ENCODE peak calls at places on chromosomes 16 and 17, in four cellular contexts. M is psoas muscle, Z is cardiac muscle cell, W is upper lobe of left lung. B is an unnamed sample.

GRCh38 chr17:2034806-2035548 is 5.0 kb downstream of the DPH1 start:
- DNase-seq in M (no peak), Z (no peak), W (no peak), B (no peak)

GRCh38 chr16:64096671-64097070 is 1025.2 kb downstream of the CDH11 start:
- DNase-seq in W (no peak), Z (no peak), M (no peak), B (no peak)

GRCh38 chr17:17911003-17911613 is 61.1 kb downstream of the TOM1L2 start:
- DNase-seq in W (no peak), M (no peak), Z (peak; percentile 44), B (peak; percentile 68)

GRCh38 chr17:78808106-78808635 is 26.1 kb upstream of the CYTH1 start:
- DNase-seq in M (no peak), W (no peak), Z (no peak), B (no peak)

GRCh38 chr16:5036228-5037156 is 2.8 kb upstream of the NAGPA start:
- DNase-seq in W (no peak), M (peak; percentile 30), Z (no peak), B (no peak)

GRCh38 chr16:57235128-57236092 is 9.6 kb upstream of the ARL2BP start:
- DNase-seq in W (no peak), M (no peak), Z (peak; percentile 11), B (no peak)

GRCh38 chr17:39239640-39240314 is 14.0 kb upstream of the STAC2 start:
- DNase-seq in W (peak; percentile 77), M (no peak), Z (peak; percentile 67), B (peak; percentile 64)

GRCh38 chr16:29126057-29126494 is 141.2 kb downstream of the LAT start:
- DNase-seq in M (no peak), Z (no peak), W (peak; percentile 57), B (no peak)

GRCh38 chr16:88649924-88650748 is 717 bp downstream of the CYBA start:
- DNase-seq in W (peak; percentile 59), M (no peak), Z (peak; percentile 40), B (peak; percentile 57)

GRCh38 chr16:87464691-87465300 is 28.0 kb downstream of the ZCCHC14 start:
- DNase-seq in Z (peak; percentile 49), M (peak; percentile 77), W (peak; percentile 87), B (peak; percentile 47)

GRCh38 chr17:3019761-3020160 is 43.6 kb downstream of the OR1D5 start:
- DNase-seq in M (peak; percentile 11), W (no peak), Z (no peak), B (no peak)

GRCh38 chr17:66578781-66579489 is 256.0 kb upstream of the CACNG5 start:
- DNase-seq in W (no peak), M (no peak), Z (peak; percentile 33), B (no peak)

GRCh38 chr17:10036511-10037061 is 131.5 kb upstream of the RCVRN start:
- DNase-seq in W (peak; percentile 70), Z (no peak), M (peak; percentile 87), B (no peak)

GRCh38 chr16:53817117-53817516 is 113.2 kb downstream of the FTO start:
- DNase-seq in Z (no peak), M (no peak), W (no peak), B (no peak)

GRCh38 chr16:71711789-71712188 is 12.7 kb downstream of the PHLPP2 start:
- DNase-seq in W (no peak), M (no peak), Z (no peak), B (no peak)

GRCh38 chr17:61461586-61461966 is 9.4 kb downstream of the TBX4 start:
- DNase-seq in W (peak; percentile 9), Z (no peak), M (no peak), B (no peak)

GRCh38 chr17:36153887-36154576 is 22.4 kb downstream of the TBC1D3B start:
- DNase-seq in W (no peak), M (no peak), Z (no peak), B (no peak)

GRCh38 chr17:36149296-36149820 is 27.1 kb downstream of the TBC1D3B start:
- DNase-seq in W (no peak), M (peak; percentile 74), Z (no peak), B (no peak)

GRCh38 chr17:36151891-36152638 is 24.4 kb downstream of the TBC1D3B start:
- DNase-seq in M (no peak), W (no peak), Z (no peak), B (no peak)

GRCh38 chr17:36148559-36149295 is 27.7 kb downstream of the TBC1D3B start:
- DNase-seq in M (peak; percentile 77), W (peak; percentile 75), Z (peak; percentile 74), B (peak; percentile 53)

DNA sequence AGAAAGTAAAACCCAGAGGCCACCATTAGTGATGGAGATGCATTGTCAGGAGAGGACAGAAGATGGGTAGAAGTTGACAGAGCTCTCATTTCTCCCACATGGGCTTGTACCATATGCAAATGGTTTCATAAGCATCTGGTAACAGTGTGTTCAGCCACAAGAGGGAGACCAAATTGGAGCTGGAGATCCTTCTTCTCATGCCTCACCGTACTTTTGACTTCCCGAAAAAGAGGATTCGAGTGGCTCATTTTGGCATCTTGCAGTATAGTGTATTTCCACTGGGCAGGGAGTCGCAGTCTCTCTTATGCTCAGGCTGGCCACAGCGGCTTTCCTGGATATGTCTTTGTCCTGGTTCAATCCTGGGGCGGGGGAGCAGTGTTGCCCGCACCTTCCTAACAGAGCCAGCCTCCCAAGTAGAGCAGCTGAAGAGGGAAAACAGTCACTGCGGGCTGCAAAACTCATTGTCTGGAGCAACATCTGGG is 23.8 kb downstream of the TBC1D3B start:
- DNase-seq in Z (no peak), W (no peak), M (no peak), B (no peak)
- TF ChIP-seq CTCF in Z (peak; percentile 12), W (no peak), M (no peak), B (no peak)

GRCh38 chr17:48544356-48545021 is 420 bp downstream of the HOXB2 start:
- DNase-seq in M (peak; percentile 91), W (no peak), Z (peak; percentile 55), B (no peak)
- H3K4me1 ChIP-seq in M (peaks cover 5% of the 10 kb centered on the region), W (peaks cover 29% of the 10 kb centered on the region), Z (peaks cover 50% of the 10 kb centered on the region), B (no peaks in the 10 kb centered on the region)

GRCh38 chr17:32523827-32524552 is 37.2 kb downstream of the CDK5R1 start:
- DNase-seq in W (no peak), M (no peak), Z (no peak), B (no peak)
- H3K4me3 ChIP-seq in W (no peak overlapping the region), M (no peak overlapping the region), Z (no peak overlapping the region), B (no peak overlapping the region)

GRCh38 chr17:164536-165235 is 16.8 kb downstream of the DOC2B start:
- DNase-seq in M (no peak), W (no peak), Z (peak; percentile 81), B (peak; percentile 57)
- TF ChIP-seq CTCF in M (peak; percentile 44), W (peak; percentile 51), Z (peak; percentile 67), B (peak; percentile 60)

GRCh38 chr16:686459-687260 is 2.5 kb upstream of the JMJD8 start:
- DNase-seq in Z (no peak), M (no peak), W (no peak), B (no peak)

GRCh38 chr16:692356-693108 is 2.3 kb upstream of the WDR24 start:
- DNase-seq in M (no peak), Z (no peak), W (no peak), B (no peak)

GRCh38 chr16:687499-687898 is 2.7 kb downstream of the WDR24 start:
- DNase-seq in W (no peak), Z (no peak), M (no peak), B (no peak)

GRCh38 chr16:685967-686366 is 1.8 kb upstream of the JMJD8 start:
- DNase-seq in Z (peak; percentile 52), M (no peak), W (peak; percentile 45), B (peak; percentile 82)

GRCh38 chr16:689175-689897 is 862 bp downstream of the WDR24 start:
- DNase-seq in W (no peak), Z (no peak), M (no peak), B (no peak)
- H3K4me1 ChIP-seq in W (peaks cover 58% of the 10 kb centered on the region), Z (peaks cover 11% of the 10 kb centered on the region), M (peaks cover 29% of the 10 kb centered on the region), B (peaks cover 5% of the 10 kb centered on the region)

DNA sequence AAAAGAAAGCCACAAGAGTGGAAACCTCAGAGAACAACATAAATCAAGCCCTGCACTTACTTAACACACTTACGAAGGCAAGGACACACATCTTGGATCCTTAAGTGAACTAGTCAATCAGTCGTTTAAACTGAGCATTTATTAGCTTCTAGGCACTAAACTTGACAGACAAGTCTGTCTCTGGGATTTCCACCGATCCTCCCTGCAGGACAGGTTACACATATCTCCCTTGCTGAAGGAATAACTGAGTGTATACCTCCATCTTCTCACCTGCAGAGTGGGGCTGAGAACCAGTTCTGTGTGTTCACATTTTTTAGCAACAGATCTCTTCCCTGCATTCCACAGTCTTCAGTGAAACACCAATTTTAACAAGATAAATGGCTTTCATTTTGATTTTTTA is 8.9 kb downstream of the GP2 start:
- DNase-seq in W (no peak), M (no peak), Z (no peak), B (no peak)
- H3K4me3 ChIP-seq in W (no peak overlapping the region), M (no peak overlapping the region), Z (no peak overlapping the region), B (no peak overlapping the region)

GRCh38 chr17:7712111-7712771 is 5.3 kb upstream of the DNAH2 start:
- DNase-seq in Z (no peak), W (no peak), M (no peak), B (no peak)

GRCh38 chr17:7713782-7714181 is 3.8 kb upstream of the DNAH2 start:
- DNase-seq in Z (no peak), W (no peak), M (no peak), B (no peak)

GRCh38 chr17:7709031-7709430 is 4.0 kb downstream of the EFNB3 start:
- DNase-seq in M (no peak), Z (no peak), W (no peak), B (no peak)

GRCh38 chr17:7710341-7710740 is 5.3 kb downstream of the EFNB3 start:
- DNase-seq in M (no peak), Z (no peak), W (no peak), B (no peak)

DNA sequence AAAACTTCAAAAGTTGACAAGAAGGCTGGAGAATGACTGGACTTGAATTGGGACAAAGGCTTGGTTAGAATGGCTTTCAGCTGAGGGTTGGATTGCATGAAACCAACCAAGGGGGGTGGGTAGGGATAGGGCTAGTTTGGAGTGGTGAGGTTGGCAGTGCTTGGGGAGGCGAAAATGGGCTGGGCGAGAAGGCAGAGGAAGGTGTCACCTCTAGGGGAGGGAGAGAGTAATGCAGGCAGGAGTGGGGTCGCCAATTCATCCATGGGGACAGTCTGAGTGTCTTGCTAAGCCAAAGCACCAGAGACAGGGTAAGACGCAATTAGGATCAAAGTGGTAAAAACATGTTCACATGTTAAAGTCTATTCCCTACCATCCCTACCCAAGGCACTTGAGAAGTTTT is 6.2 kb upstream of the DNAH2 start:
- DNase-seq in W (no peak), Z (no peak), M (no peak), B (no peak)
- TF ChIP-seq CTCF in W (peak; percentile 26), Z (no peak), M (no peak), B (peak; percentile 11)

GRCh38 chr17:8995711-8996110 is 25.6 kb upstream of the NTN1 start:
- DNase-seq in Z (no peak), W (no peak), M (no peak), B (no peak)

GRCh38 chr17:8994319-8994718 is 27.0 kb upstream of the NTN1 start:
- DNase-seq in M (peak; percentile 61), W (peak; percentile 77), Z (peak; percentile 83), B (peak; percentile 54)

GRCh38 chr17:8986295-8986694 is 20.8 kb upstream of the PIK3R5 start:
- DNase-seq in W (no peak), M (no peak), Z (no peak), B (no peak)

GRCh38 chr17:8988263-8988662 is 22.8 kb upstream of the PIK3R5 start:
- DNase-seq in Z (no peak), W (no peak), M (no peak), B (no peak)

GRCh38 chr17:8991514-8992285 is 26.2 kb upstream of the PIK3R5 start:
- DNase-seq in Z (peak; percentile 78), W (peak; percentile 39), M (peak; percentile 66), B (peak; percentile 21)
- H3K4me1 ChIP-seq in Z (no peaks in the 10 kb centered on the region), W (no peaks in the 10 kb centered on the region), M (no peaks in the 10 kb centered on the region), B (no peaks in the 10 kb centered on the region)

GRCh38 chr16:10552998-10553491 is 27.4 kb downstream of the EMP2 start:
- DNase-seq in Z (peak; percentile 26), W (peak; percentile 60), M (peak; percentile 61), B (peak; percentile 78)
- H3K4me3 ChIP-seq in Z (no peak overlapping the region), W (peak overlapping the region; percentile 21), M (peak overlapping the region; percentile 6), B (peak overlapping the region; percentile 52)